ENCODE peak calls at places on chromosomes 13 and 19, in six cellular contexts. Y is A549, K is IMR-90, N is tibial nerve, Z is body of pancreas, V is heart left ventricle. W is an unnamed sample.

GRCh38 chr13:106381083-106381482 is 154.4 kb downstream of the EFNB2 start:
- DNase-seq in Y (no peak), K (peak), N (no peak), Z (no peak), V (no peak), W (no peak)

GRCh38 chr13:29654807-29655547 is 59.5 kb upstream of the SLC7A1 start:
- DNase-seq in Y (no peak), K (peak), N (no peak), Z (no peak), V (no peak), W (no peak)

GRCh38 chr19:55447421-55448174 is 4.5 kb upstream of the SHISA7 start:
- DNase-seq in Y (peak), K (peak), N (no peak), Z (peak), V (no peak), W (peak)

GRCh38 chr13:46866150-46866549 is 30.7 kb downstream of the HTR2A start:
- DNase-seq in Y (no peak), K (peak), N (peak), Z (peak), V (peak), W (peak)

GRCh38 chr19:16206637-16207036 is 8.9 kb downstream of the AP1M1 start:
- DNase-seq in Y (no peak), K (no peak), N (no peak), Z (no peak), V (no peak), W (no peak)

GRCh38 chr13:102405499-102406079 is 3.7 kb upstream of the FGF14 start:
- DNase-seq in Y (no peak), K (peak), N (no peak), Z (no peak), V (no peak), W (peak)

GRCh38 chr19:31329819-31330218 is 19.4 kb downstream of the TSHZ3 start:
- DNase-seq in Y (no peak), K (no peak), N (no peak), Z (no peak), V (no peak), W (no peak)

GRCh38 chr13:40439928-40440327 is 226.5 kb downstream of the FOXO1 start:
- DNase-seq in Y (no peak), K (no peak), N (peak), Z (peak), V (no peak), W (no peak)

GRCh38 chr13:46176756-46177155 is 5.2 kb downstream of the LCP1 start:
- DNase-seq in Y (no peak), K (no peak), N (peak), Z (no peak), V (no peak), W (peak)

GRCh38 chr19:5289060-5289990 is 51.3 kb downstream of the PTPRS start:
- DNase-seq in Y (no peak), K (no peak), N (no peak), Z (no peak), V (no peak), W (no peak)

GRCh38 chr13:44271915-44272341 is 101.7 kb upstream of the SERP2 start:
- DNase-seq in Y (no peak), K (no peak), N (peak), Z (peak), V (no peak), W (no peak)

GRCh38 chr13:95023405-95023804 is 277.8 kb downstream of the ABCC4 start:
- DNase-seq in Y (no peak), K (peak), N (no peak), Z (no peak), V (no peak), W (no peak)

GRCh38 chr13:25292301-25292700 is 5.0 kb upstream of the MTMR6 start:
- DNase-seq in Y (no peak), K (peak), N (no peak), Z (no peak), V (no peak), W (peak)

GRCh38 chr13:44313674-44314073 is 60.0 kb upstream of the SERP2 start:
- DNase-seq in Y (peak), K (peak), N (no peak), Z (no peak), V (no peak), W (peak)

GRCh38 chr19:15110418-15110815 is 3.2 kb downstream of the SYDE1 start:
- DNase-seq in Y (no peak), K (no peak), N (no peak), Z (no peak), V (no peak), W (no peak)

GRCh38 chr19:8635422-8635821 is 5.0 kb downstream of the NFILZ start:
- DNase-seq in Y (no peak), K (peak), N (no peak), Z (no peak), V (no peak), W (no peak)

GRCh38 chr13:31124225-31124624 is 37.5 kb downstream of the HSPH1 start:
- DNase-seq in Y (no peak), K (no peak), N (no peak), Z (no peak), V (no peak), W (no peak)

GRCh38 chr13:105346141-105346766 is 1189.2 kb downstream of the EFNB2 start:
- DNase-seq in Y (peak), K (peak), N (no peak), Z (no peak), V (no peak), W (no peak)

GRCh38 chr19:5595745-5596144 is 26.8 kb downstream of the SAFB2 start:
- DNase-seq in Y (no peak), K (no peak), N (no peak), Z (no peak), V (no peak), W (no peak)

GRCh38 chr13:23642110-23642509 is 71.9 kb downstream of the TNFRSF19 start:
- DNase-seq in Y (no peak), K (peak), N (no peak), Z (no peak), V (no peak), W (no peak)

GRCh38 chr13:89401209-89401810 is 1730.1 kb downstream of the SLITRK5 start:
- DNase-seq in Y (no peak), K (peak), N (no peak), Z (no peak), V (no peak), W (peak)

GRCh38 chr19:34350161-34350561 is 14.8 kb upstream of the GPI start:
- DNase-seq in Y (no peak), K (peak), N (no peak), Z (no peak), V (no peak), W (no peak)

GRCh38 chr13:58181111-58181510 is 549.6 kb downstream of the PCDH17 start:
- DNase-seq in Y (no peak), K (no peak), N (no peak), Z (no peak), V (no peak), W (no peak)
- TF ChIP-seq POLR2A in Y (no peak), K (no peak), N (no peak), Z (no peak), V (no peak), W (no peak)

GRCh38 chr19:47094557-47095517 is 18.7 kb downstream of the ZC3H4 start:
- DNase-seq in Y (no peak), K (no peak), N (no peak), Z (peak), V (peak), W (no peak)

GRCh38 chr19:47093841-47094240 is 19.7 kb downstream of the ZC3H4 start:
- DNase-seq in Y (no peak), K (no peak), N (no peak), Z (no peak), V (peak), W (no peak)

GRCh38 chr19:47095707-47096704 is 17.6 kb downstream of the ZC3H4 start:
- DNase-seq in Y (peak), K (no peak), N (no peak), Z (peak), V (peak), W (no peak)

GRCh38 chr19:47089767-47090350 is 23.7 kb downstream of the ZC3H4 start:
- DNase-seq in Y (no peak), K (no peak), N (no peak), Z (no peak), V (peak), W (no peak)

GRCh38 chr19:47093254-47093653 is 20.3 kb downstream of the ZC3H4 start:
- DNase-seq in Y (no peak), K (no peak), N (no peak), Z (no peak), V (peak), W (no peak)
- TF ChIP-seq POLR2A in Y (no peak), K (no peak), N (no peak), Z (no peak), V (no peak), W (no peak)

GRCh38 chr19:13600091-13600490 is 93.8 kb upstream of the CACNA1A start:
- DNase-seq in Y (no peak), K (no peak), N (no peak), Z (peak), V (no peak), W (no peak)

GRCh38 chr19:13598098-13598497 is 91.8 kb upstream of the CACNA1A start:
- DNase-seq in Y (no peak), K (no peak), N (no peak), Z (no peak), V (no peak), W (no peak)

GRCh38 chr19:13600802-13601201 is 94.5 kb upstream of the CACNA1A start:
- DNase-seq in Y (no peak), K (no peak), N (no peak), Z (no peak), V (no peak), W (no peak)

GRCh38 chr19:13597625-13598024 is 91.3 kb upstream of the CACNA1A start:
- DNase-seq in Y (peak), K (peak), N (peak), Z (peak), V (no peak), W (peak)

GRCh38 chr19:13599681-13600080 is 93.4 kb upstream of the CACNA1A start:
- DNase-seq in Y (no peak), K (no peak), N (no peak), Z (no peak), V (no peak), W (no peak)
- TF ChIP-seq POLR2A in Y (no peak), K (no peak), N (no peak), Z (no peak), V (no peak), W (no peak)

DNA sequence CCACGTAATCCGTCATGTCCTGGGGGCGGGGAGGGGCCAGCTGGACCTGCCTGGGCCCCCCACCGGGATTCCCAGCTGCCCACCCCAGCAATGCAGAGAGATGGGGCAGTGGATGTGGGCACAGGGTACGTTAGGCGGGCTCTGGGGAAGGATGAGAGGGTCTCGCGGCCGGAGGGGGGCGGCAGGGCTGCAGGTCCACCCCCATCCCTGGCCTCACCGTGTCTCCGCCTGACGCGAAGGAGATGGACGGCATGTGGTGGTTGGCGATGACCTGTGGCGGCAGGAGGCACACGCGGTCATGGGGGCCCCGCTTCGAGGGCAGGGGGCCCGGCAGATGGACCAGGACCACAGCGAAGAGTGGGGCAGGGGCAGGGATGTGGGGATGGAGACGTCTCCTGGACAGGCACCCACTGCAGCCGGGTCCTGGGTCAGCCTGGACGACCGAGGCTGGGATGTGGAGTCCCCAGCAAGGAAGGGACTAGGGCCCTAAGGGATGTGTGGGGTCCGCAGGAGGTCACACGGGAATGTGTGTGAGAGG is 24.4 kb downstream of the SHC2 start:
- DNase-seq in Y (no peak), K (no peak), N (no peak), Z (no peak), V (no peak), W (no peak)
- TF ChIP-seq POLR2A in Y (no peak), K (no peak), N (no peak), Z (no peak), V (no peak), W (no peak)

DNA sequence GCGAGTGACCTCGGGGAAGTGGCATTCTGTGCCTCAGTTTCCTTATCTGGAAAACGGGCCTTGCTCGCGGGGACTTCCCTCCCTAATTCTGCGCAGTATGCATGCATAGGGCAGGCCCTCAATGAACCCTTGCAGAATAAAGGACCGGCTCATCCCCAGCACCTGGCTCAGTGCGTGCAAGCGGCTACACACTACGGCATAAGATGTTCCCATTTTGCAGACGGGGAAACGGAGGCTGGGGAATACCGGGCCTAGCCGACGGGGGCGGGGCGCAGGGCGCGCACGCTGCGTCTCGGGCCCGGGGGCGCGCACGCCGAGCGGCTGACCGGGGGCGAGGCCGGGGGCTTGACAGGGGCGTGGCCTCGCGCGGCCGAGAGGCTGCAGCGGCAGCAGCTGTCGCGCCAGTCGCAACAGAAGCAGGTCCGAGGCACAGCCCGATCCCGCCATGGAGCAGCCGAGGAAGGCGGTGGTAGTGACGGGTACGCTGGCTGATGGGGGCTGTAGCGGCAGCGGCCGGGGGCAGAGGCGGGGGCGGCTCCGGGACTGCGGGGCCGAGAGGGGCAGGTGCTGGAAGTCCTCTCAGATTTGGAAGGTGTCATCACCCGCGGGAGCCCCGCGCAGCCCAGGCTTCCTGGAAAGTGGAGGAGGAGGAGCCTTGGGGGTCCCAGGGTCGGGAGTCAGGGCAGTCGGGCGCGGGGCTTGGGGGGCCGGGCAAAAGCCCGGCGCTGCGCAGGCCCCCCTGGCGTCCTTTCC is at the start of gene PGPEP1:
- DNase-seq in Y (no peak), K (peak), N (peak), Z (peak), V (peak), W (peak)
- TF ChIP-seq POLR2A in Y (no peak), K (no peak), N (no peak), Z (peak), V (no peak), W (peak)

W was measured in erythroblast.